ENCODE peak calls at places on chromosomes 6 and 20, in eight cellular contexts. Z is GM10248; C is T-helper 17 cell; Y is activated effector memory CD4-positive, alpha-beta T cell treated with Interleukin-2 at 50 U/mL for 16 hours; U is left cardiac atrium; G is A673; N is lung microvascular endothelial cell; S is NCI-H345. E is an unnamed sample.

GRCh38 chr6:104633125-104633524 is 226.6 kb downstream of the HACE1 start:
- DNase-seq in G (peak), Y (no peak), Z (no peak), C (no peak), S (no peak), U (no peak), N (no peak), E (no peak)

GRCh38 chr6:119330520-119330919 is 19.0 kb downstream of the MAN1A1 start:
- DNase-seq in Z (no peak), G (no peak), Y (no peak), S (no peak), C (no peak), U (no peak), N (no peak), E (no peak)

GRCh38 chr20:35467339-35468224 is 12.2 kb downstream of the CEP250 start:
- DNase-seq in G (no peak), C (no peak), Z (no peak), N (peak), U (no peak), S (no peak), Y (no peak), E (no peak)

GRCh38 chr6:2866183-2866846 is 24.7 kb upstream of the SERPINB1 start:
- DNase-seq in N (no peak), C (no peak), U (no peak), Z (no peak), S (no peak), Y (no peak), G (no peak), E (peak)

GRCh38 chr6:105178110-105178509 is 1.7 kb downstream of the POPDC3 start:
- DNase-seq in N (no peak), S (no peak), G (no peak), Z (no peak), Y (no peak), U (no peak), C (no peak), E (no peak)

GRCh38 chr20:5658897-5659296 is 91.3 kb upstream of the SHLD1 start:
- DNase-seq in U (peak), Z (peak), S (peak), C (no peak), N (peak), Y (no peak), G (peak), E (peak)

GRCh38 chr6:136038531-136038930 is 187.0 kb downstream of the PDE7B start:
- DNase-seq in S (no peak), C (no peak), Z (no peak), N (no peak), Y (no peak), U (no peak), G (no peak), E (no peak)

GRCh38 chr20:32971703-32972161 is 32.5 kb downstream of the SUN5 start:
- DNase-seq in N (no peak), S (no peak), G (no peak), Z (peak), U (no peak), Y (peak), C (no peak), E (no peak)

GRCh38 chr6:21587925-21588811 is 5.4 kb upstream of the SOX4 start:
- DNase-seq in S (peak), Z (peak), Y (no peak), U (peak), C (peak), G (peak), N (peak), E (peak)

GRCh38 chr6:27775796-27776184 is 136.4 kb downstream of the OR2B2 start:
- DNase-seq in Z (no peak), G (no peak), N (no peak), U (no peak), S (no peak), Y (no peak), C (no peak), E (no peak)

GRCh38 chr6:4776967-4777925 is 1.0 kb downstream of the CDYL start:
- DNase-seq in G (peak), N (peak), Y (no peak), C (no peak), S (no peak), U (no peak), Z (peak), E (peak)

GRCh38 chr20:19473894-19474293 is 261.5 kb downstream of the SLC24A3 start:
- DNase-seq in C (no peak), Z (no peak), Y (no peak), G (no peak), U (no peak), N (no peak), S (no peak), E (no peak)

GRCh38 chr6:150403458-150404245 is 34.8 kb downstream of the IYD start:
- DNase-seq in Y (no peak), N (peak), G (peak), S (peak), U (peak), Z (no peak), C (no peak), E (no peak)

GRCh38 chr6:68975064-68975463 is 340.0 kb downstream of the ADGRB3 start:
- DNase-seq in N (no peak), G (peak), Y (no peak), U (no peak), Z (no peak), C (no peak), S (peak), E (no peak)

GRCh38 chr6:24943774-24944173 is 8.0 kb upstream of the RIPOR2 start:
- DNase-seq in C (no peak), Z (no peak), S (no peak), Y (no peak), U (no peak), G (no peak), N (no peak), E (no peak)

GRCh38 chr20:23161968-23162696 is 76.0 kb upstream of the CD93 start:
- DNase-seq in G (peak), Z (no peak), Y (no peak), U (peak), C (no peak), S (peak), N (peak), E (no peak)

GRCh38 chr6:14772188-14772587 is 473.7 kb upstream of the JARID2 start:
- DNase-seq in G (no peak), C (no peak), Z (no peak), N (no peak), Y (no peak), U (no peak), S (no peak), E (no peak)

E was measured in stimulated activated naive B cell treated with anti-CD40 and anti-IgM and Interleukin-4, amounts not matched to agents 10 μg/mL and 1 μg/mL and 100 μg/mL, for 72 hours.